ENCODE peak calls at places on chromosome 20, in nine cellular contexts. L is myocyte; C is Kasumi-1; O is GM23248; J is WTC11; A is activated T-helper 9 cell treated with anti-CD3 and anti-CD28 coated beads, Interleukin-2, amount 50 U/mL, for 16 hours; P is EL; T is AG10803; S is NCI-H2171. W is an unnamed sample.

GRCh38 chr20:41632896-41633295 is 14.7 kb upstream of the CHD6 start:
- DNase-seq in L (no peak), C (peak), O (peak), J (no peak), A (no peak), P (peak), T (peak), S (no peak), W (no peak)

GRCh38 chr20:57795347-57795697 is 85.5 kb upstream of the PMEPA1 start:
- DNase-seq in L (peak), C (no peak), O (peak), J (no peak), A (no peak), P (peak), T (peak), S (no peak), W (no peak)

GRCh38 chr20:23436681-23437080 is 2.8 kb upstream of the CSTL1 start:
- DNase-seq in L (no peak), C (no peak), O (no peak), J (no peak), A (no peak), P (no peak), T (no peak), S (no peak), W (peak)

GRCh38 chr20:20664795-20665194 is 47.6 kb downstream of the RALGAPA2 start:
- DNase-seq in L (peak), C (peak), O (peak), J (no peak), A (no peak), P (no peak), T (no peak), S (peak), W (peak)

GRCh38 chr20:50898475-50898874 is 32.8 kb downstream of the ADNP start:
- DNase-seq in L (no peak), C (no peak), O (no peak), J (no peak), A (no peak), P (no peak), T (peak), S (no peak), W (no peak)

GRCh38 chr20:362271-363254 is 15.7 kb downstream of the NRSN2 start:
- DNase-seq in L (peak), C (peak), O (peak), J (peak), A (peak), P (peak), T (peak), S (peak), W (peak)

GRCh38 chr20:3560578-3560977 is 89.8 kb downstream of the ATRN start:
- DNase-seq in L (no peak), C (no peak), O (peak), J (no peak), A (no peak), P (peak), T (no peak), S (no peak), W (no peak)

GRCh38 chr20:63011798-63012197 is 5.0 kb upstream of the BHLHE23 start:
- DNase-seq in L (peak), C (no peak), O (no peak), J (no peak), A (no peak), P (no peak), T (no peak), S (no peak), W (no peak)

GRCh38 chr20:815914-816606 is 17.5 kb upstream of the FAM110A start:
- DNase-seq in L (peak), C (peak), O (peak), J (peak), A (peak), P (peak), T (peak), S (peak), W (peak)

GRCh38 chr20:14782731-14783130 is 445.3 kb upstream of the FLRT3 start:
- DNase-seq in L (no peak), C (no peak), O (no peak), J (no peak), A (no peak), P (no peak), T (no peak), S (no peak), W (no peak)

GRCh38 chr20:33202451-33202850 is 14.7 kb upstream of the BPIFA3 start:
- DNase-seq in L (no peak), C (no peak), O (no peak), J (no peak), A (no peak), P (no peak), T (no peak), S (no peak), W (no peak)